ENCODE peak calls at places on chromosomes 2 and 18, in six cellular contexts. J, V, P, Z, W and U are unnamed samples.

GRCh38 chr18:69947361-69948106 is at the start of gene CD226:
- DNase-seq in J (no peak), V (no peak), P (no peak), Z (no peak), W (no peak), U (no peak)

GRCh38 chr2:27051902-27052645 is 606 bp downstream of the AGBL5 start:
- DNase-seq in J (no peak), V (no peak), P (peak), Z (no peak), W (no peak), U (no peak)

GRCh38 chr18:40938615-40939014 is 1016.4 kb upstream of the PIK3C3 start:
- DNase-seq in J (no peak), V (no peak), P (no peak), Z (no peak), W (no peak), U (no peak)

GRCh38 chr2:11583840-11584529 is 50.1 kb downstream of the GREB1 start:
- DNase-seq in J (peak), V (peak), P (no peak), Z (no peak), W (peak), U (peak)

GRCh38 chr2:44819061-44819460 is 122.4 kb upstream of the SIX3 start:
- DNase-seq in J (no peak), V (no peak), P (no peak), Z (no peak), W (no peak), U (no peak)

GRCh38 chr2:127642706-127643697 is 3.0 kb upstream of the GPR17 start:
- DNase-seq in J (no peak), V (no peak), P (no peak), Z (no peak), W (no peak), U (no peak)

GRCh38 chr18:45850021-45850420 is 24.5 kb downstream of the SIGLEC15 start:
- DNase-seq in J (no peak), V (no peak), P (no peak), Z (no peak), W (no peak), U (no peak)

GRCh38 chr18:28175047-28175929 is 1.6 kb downstream of the CDH2 start:
- DNase-seq in J (no peak), V (no peak), P (no peak), Z (no peak), W (no peak), U (no peak)

GRCh38 chr2:235444101-235444597 is 49.7 kb upstream of the AGAP1 start:
- DNase-seq in J (no peak), V (no peak), P (no peak), Z (no peak), W (no peak), U (no peak)

GRCh38 chr2:10817413-10817812 is 4.8 kb upstream of the PDIA6 start:
- DNase-seq in J (no peak), V (no peak), P (no peak), Z (no peak), W (no peak), U (no peak)

GRCh38 chr18:74368901-74369705 is 53.5 kb downstream of the C18orf63 start:
- DNase-seq in J (no peak), V (no peak), P (no peak), Z (no peak), W (no peak), U (no peak)

GRCh38 chr2:406876-407275 is 119.0 kb upstream of the ALKAL2 start:
- DNase-seq in J (no peak), V (no peak), P (no peak), Z (no peak), W (no peak), U (no peak)

GRCh38 chr18:60984496-60984895 is 348.7 kb upstream of the CDH20 start:
- DNase-seq in J (no peak), V (no peak), P (no peak), Z (no peak), W (no peak), U (peak)

GRCh38 chr2:118177318-118177717 is 89.0 kb downstream of the INSIG2 start:
- DNase-seq in J (no peak), V (no peak), P (no peak), Z (no peak), W (no peak), U (no peak)

GRCh38 chr2:46548103-46548486 is 68.7 kb downstream of the TMEM247 start:
- DNase-seq in J (no peak), V (no peak), P (no peak), Z (no peak), W (no peak), U (no peak)

GRCh38 chr2:60353863-60354262 is 199.6 kb downstream of the BCL11A start:
- DNase-seq in J (no peak), V (no peak), P (no peak), Z (no peak), W (no peak), U (no peak)

GRCh38 chr2:134675294-134675693 is 43.5 kb downstream of the TMEM163 start:
- DNase-seq in J (no peak), V (no peak), P (no peak), Z (no peak), W (no peak), U (no peak)

GRCh38 chr18:56721491-56721890 is 70.3 kb downstream of the WDR7 start:
- DNase-seq in J (no peak), V (no peak), P (no peak), Z (no peak), W (no peak), U (no peak)

GRCh38 chr18:13982136-13982535 is 66.8 kb upstream of the MC2R start:
- DNase-seq in J (no peak), V (no peak), P (no peak), Z (no peak), W (no peak), U (no peak)

GRCh38 chr18:48605408-48605845 is 66.6 kb downstream of the CTIF start:
- DNase-seq in J (no peak), V (no peak), P (no peak), Z (no peak), W (no peak), U (no peak)

GRCh38 chr2:223084873-223085272 is 32.9 kb downstream of the KCNE4 start:
- DNase-seq in J (no peak), V (no peak), P (no peak), Z (no peak), W (no peak), U (no peak)

GRCh38 chr2:127101048-127101611 is 5.8 kb downstream of the BIN1 start:
- DNase-seq in J (no peak), V (no peak), P (no peak), Z (no peak), W (no peak), U (no peak)

GRCh38 chr2:200376422-200377142 is 70.1 kb downstream of the SPATS2L start:
- DNase-seq in J (no peak), V (no peak), P (no peak), Z (no peak), W (no peak), U (no peak)

GRCh38 chr2:162327134-162327769 is 8.8 kb upstream of the IFIH1 start:
- DNase-seq in J (no peak), V (no peak), P (no peak), Z (no peak), W (peak), U (no peak)

GRCh38 chr2:238231809-238232208 is 8.0 kb downstream of the HES6 start:
- DNase-seq in J (no peak), V (no peak), P (no peak), Z (no peak), W (no peak), U (no peak)

GRCh38 chr2:195769975-195770374 is 112.9 kb downstream of the SLC39A10 start:
- DNase-seq in J (no peak), V (no peak), P (no peak), Z (no peak), W (no peak), U (no peak)

GRCh38 chr2:101776172-101777043 is 78.9 kb downstream of the MAP4K4 start:
- DNase-seq in J (no peak), V (no peak), P (no peak), Z (no peak), W (no peak), U (no peak)

GRCh38 chr2:181766129-181766528 is 85.8 kb upstream of the NEUROD1 start:
- DNase-seq in J (no peak), V (no peak), P (no peak), Z (no peak), W (no peak), U (no peak)

GRCh38 chr18:10455726-10456453 is 1.5 kb downstream of the APCDD1 start:
- DNase-seq in J (no peak), V (no peak), P (no peak), Z (no peak), W (no peak), U (no peak)

GRCh38 chr2:24768601-24769000 is 24.6 kb downstream of the PTRHD1 start:
- DNase-seq in J (no peak), V (no peak), P (no peak), Z (no peak), W (no peak), U (no peak)

GRCh38 chr2:47073217-47073616 is 81.9 kb downstream of the STPG4 start:
- DNase-seq in J (no peak), V (no peak), P (no peak), Z (no peak), W (no peak), U (no peak)

GRCh38 chr2:44934521-44934961 is 7.0 kb upstream of the SIX3 start:
- DNase-seq in J (no peak), V (no peak), P (no peak), Z (no peak), W (no peak), U (no peak)

GRCh38 chr2:52881606-52882005 is 886.0 kb upstream of the CHAC2 start:
- DNase-seq in J (no peak), V (no peak), P (no peak), Z (no peak), W (no peak), U (no peak)